ENCODE peak calls at places on chromosome 3, in four cellular contexts. A is right cardiac atrium, E is lung, M is NCI-H2081. K is an unnamed sample.

GRCh38 chr3:158430968-158431367 is 140.0 kb upstream of the MLF1 start:
- DNase-seq in A (no peak), E (no peak), M (no peak), K (no peak)

GRCh38 chr3:14511971-14512943 is 27.9 kb downstream of the GRIP2 start:
- DNase-seq in A (peak; percentile 27), E (no peak), M (no peak), K (no peak)

GRCh38 chr3:188465311-188465710 is 311.4 kb downstream of the LPP start:
- DNase-seq in A (no peak), E (no peak), M (no peak), K (no peak)

GRCh38 chr3:143471705-143472104 is 352.1 kb downstream of the CHST2 start:
- DNase-seq in A (no peak), E (no peak), M (no peak), K (no peak)

GRCh38 chr3:48215019-48215418 is 8.3 kb upstream of the CAMP start:
- DNase-seq in A (peak; percentile 72), E (no peak), M (no peak), K (peak; percentile 54)

GRCh38 chr3:24192004-24192403 is 246.9 kb downstream of the NR1D2 start:
- DNase-seq in A (no peak), E (no peak), M (no peak), K (no peak)

GRCh38 chr3:53259427-53260259 is 3.8 kb upstream of the TKT start:
- DNase-seq in A (no peak), E (no peak), M (no peak), K (no peak)

GRCh38 chr3:152234657-152235375 is 33.9 kb upstream of the MBNL1 start:
- DNase-seq in A (no peak), E (no peak), M (no peak), K (no peak)

GRCh38 chr3:116836286-116836685 is 126.7 kb downstream of the TUSC7 start:
- DNase-seq in A (no peak), E (no peak), M (no peak), K (no peak)

GRCh38 chr3:38562467-38562925 is 66.4 kb downstream of the EXOG start:
- DNase-seq in A (no peak), E (no peak), M (no peak), K (no peak)

GRCh38 chr3:52915245-52915772 is 18.0 kb upstream of the STIMATE start:
- DNase-seq in A (no peak), E (no peak), M (no peak), K (no peak)

GRCh38 chr3:25664066-25664809 is 469 bp downstream of the TOP2B start:
- DNase-seq in A (peak; percentile 90), E (peak; percentile 74), M (peak; percentile 50), K (peak; percentile 77)

GRCh38 chr3:13249630-13250395 is 170.3 kb downstream of the NUP210 start:
- DNase-seq in A (peak; percentile 25), E (no peak), M (no peak), K (no peak)

GRCh38 chr3:71614426-71614825 is 30.9 kb upstream of the FOXP1 start:
- DNase-seq in A (no peak), E (no peak), M (no peak), K (no peak)

GRCh38 chr3:115325539-115325938 is 178.5 kb upstream of the ZBTB20 start:
- DNase-seq in A (no peak), E (no peak), M (no peak), K (no peak)

GRCh38 chr3:197487911-197488391 is 67.8 kb downstream of the BDH1 start:
- DNase-seq in A (peak; percentile 71), E (no peak), M (no peak), K (peak; percentile 44)